ENCODE peak calls at places on chromosomes 4 and X, in nine cellular contexts. U is SW 1271; O is GM23248; A is effector memory CD4-positive, alpha-beta T cell; K is M059J; L is EL; B is sciatic nerve; N is epithelial cell of esophagus; I is stimulated activated CD8-positive, alpha-beta memory T cell treated with anti-CD3 and anti-CD28 coated beads, Interleukin-2, amount 100 ng/mL, for 48 hours. X is an unnamed sample.

GRCh38 chrX:84735025-84735424 is 232.8 kb upstream of the HDX start:
- DNase-seq in L (peak; percentile 0), B (no peak), A (no peak), U (no peak), K (no peak), O (no peak), N (peak; percentile 82), I (no peak), X (no peak)

GRCh38 chr4:146415829-146416228 is 105.9 kb downstream of the SLC10A7 start:
- DNase-seq in N (no peak), K (no peak), B (no peak), I (no peak), L (no peak), U (no peak), A (no peak), O (no peak), X (no peak)

GRCh38 chrX:147900349-147900748 is 11.4 kb upstream of the FMR1 start:
- DNase-seq in O (no peak), N (no peak), L (peak; percentile 7), K (peak; percentile 46), A (no peak), U (no peak), B (no peak), I (no peak), X (peak; percentile 37)

GRCh38 chr4:95095352-95095974 is 337.7 kb downstream of the BMPR1B start:
- DNase-seq in K (peak; percentile 5), N (peak; percentile 48), L (no peak), U (no peak), B (no peak), I (no peak), O (peak; percentile 75), A (no peak), X (peak; percentile 45)

GRCh38 chrX:153450114-153450948 is 4.5 kb upstream of the TREX2 start:
- DNase-seq in O (no peak), N (no peak), A (no peak), U (no peak), B (peak; percentile 32), I (no peak), K (no peak), L (no peak), X (no peak)

GRCh38 chrX:41275661-41276609 is 58.0 kb upstream of the DDX3X start:
- DNase-seq in K (peak; percentile 79), U (no peak), L (peak; percentile 60), B (peak; percentile 81), N (peak; percentile 37), A (peak; percentile 1), O (peak; percentile 68), I (peak; percentile 48), X (no peak)

GRCh38 chr4:125492957-125493356 is 178.2 kb downstream of the FAT4 start:
- DNase-seq in O (no peak), L (no peak), I (no peak), N (no peak), B (no peak), U (no peak), A (no peak), K (no peak), X (no peak)

GRCh38 chrX:15399901-15400500 is 15.8 kb upstream of the VEGFD start:
- DNase-seq in O (no peak), A (no peak), L (no peak), U (no peak), B (no peak), N (no peak), K (no peak), I (no peak), X (no peak)

GRCh38 chrX:123739474-123739873 is 6.6 kb upstream of the THOC2 start:
- DNase-seq in I (no peak), A (no peak), K (no peak), N (no peak), U (no peak), O (no peak), L (no peak), B (no peak), X (no peak)

GRCh38 chr4:114922582-114922912 is 190.9 kb downstream of the NDST4 start:
- DNase-seq in B (no peak), A (no peak), I (no peak), N (no peak), O (no peak), K (no peak), U (no peak), L (no peak), X (no peak)

GRCh38 chr4:142414336-142414945 is 431.7 kb downstream of the INPP4B start:
- DNase-seq in K (no peak), U (no peak), N (peak; percentile 51), I (no peak), O (no peak), B (no peak), A (no peak), L (no peak), X (no peak)

GRCh38 chr4:155569960-155570515 is 96.6 kb upstream of the GUCY1A1 start:
- DNase-seq in N (no peak), U (no peak), B (no peak), I (no peak), O (peak; percentile 84), L (peak; percentile 69), K (peak; percentile 78), A (no peak), X (no peak)

GRCh38 chr4:174365018-174365587 is 81.4 kb downstream of the CEP44 start:
- DNase-seq in U (no peak), A (no peak), O (peak; percentile 64), B (no peak), N (peak; percentile 49), L (peak; percentile 10), I (no peak), K (peak; percentile 48), X (peak; percentile 50)

GRCh38 chrX:153723351-153724251 is 586 bp downstream of the BCAP31 start:
- DNase-seq in N (peak; percentile 57), U (no peak), L (peak; percentile 52), O (peak; percentile 66), K (peak; percentile 71), I (peak; percentile 50), B (no peak), A (peak; percentile 21), X (no peak)

GRCh38 chrX:54238588-54238987 is 55.5 kb upstream of the FAM120C start:
- DNase-seq in N (no peak), K (no peak), U (no peak), A (no peak), O (no peak), L (no peak), I (no peak), B (no peak), X (no peak)

GRCh38 chrX:147890766-147891165 is 21.0 kb upstream of the FMR1 start:
- DNase-seq in I (no peak), B (no peak), A (no peak), N (no peak), K (peak; percentile 41), L (peak; percentile 2), U (no peak), O (no peak), X (peak; percentile 49)

GRCh38 chrX:54708404-54708803 is 89.7 kb downstream of the ITIH6 start:
- DNase-seq in O (no peak), L (no peak), U (no peak), A (no peak), B (no peak), K (no peak), N (no peak), I (no peak), X (no peak)

GRCh38 chr4:87492617-87493016 is 36.6 kb downstream of the SPARCL1 start:
- DNase-seq in L (no peak), O (no peak), A (no peak), N (no peak), U (no peak), I (no peak), K (no peak), B (no peak), X (peak; percentile 4)

GRCh38 chrX:54825716-54826428 is 18.3 kb downstream of the MAGED2 start:
- DNase-seq in O (peak; percentile 26), B (no peak), K (no peak), I (no peak), A (no peak), N (peak; percentile 66), L (no peak), U (no peak), X (no peak)

GRCh38 chr4:99572527-99573240 is 1.9 kb upstream of the MTTP start:
- DNase-seq in K (peak; percentile 67), N (peak; percentile 34), L (no peak), O (peak; percentile 12), U (no peak), A (no peak), I (no peak), B (no peak), X (peak; percentile 74)

GRCh38 chr4:90328558-90328957 is 201.4 kb downstream of the CCSER1 start:
- DNase-seq in N (peak; percentile 39), U (no peak), L (peak; percentile 3), A (no peak), I (no peak), O (peak; percentile 12), B (no peak), K (peak; percentile 83), X (peak; percentile 34)

GRCh38 chrX:139720136-139720535 is 12.2 kb upstream of the MCF2 start:
- DNase-seq in L (peak; percentile 76), U (peak; percentile 17), I (no peak), O (peak; percentile 1), N (peak; percentile 4), K (peak; percentile 84), A (no peak), B (no peak), X (peak; percentile 64)